ENCODE peak calls at places on chromosome 2, in seven cellular contexts. L, R, U, I, S, Q and B are unnamed samples.

GRCh38 chr2:78601113-78601512 is 424.4 kb upstream of the REG3G start:
- DNase-seq in L (no peak), R (no peak), U (no peak), I (no peak), S (no peak), Q (no peak), B (no peak)

GRCh38 chr2:85785027-85785822 is 31.4 kb downstream of the ATOH8 start:
- DNase-seq in L (peak; percentile 23), R (no peak), U (no peak), I (no peak), S (peak; percentile 65), Q (no peak), B (no peak)

GRCh38 chr2:223989206-223989859 is 32.1 kb downstream of the MRPL44 start:
- DNase-seq in L (no peak), R (no peak), U (no peak), I (no peak), S (no peak), Q (no peak), B (peak; percentile 41)

GRCh38 chr2:98697651-98698337 is 33.1 kb downstream of the MGAT4A start:
- DNase-seq in L (no peak), R (no peak), U (no peak), I (no peak), S (no peak), Q (no peak), B (no peak)

GRCh38 chr2:24613154-24613814 is 122.2 kb downstream of the NCOA1 start:
- DNase-seq in L (peak; percentile 76), R (peak; percentile 73), U (peak; percentile 61), I (peak; percentile 66), S (peak; percentile 78), Q (peak; percentile 18), B (peak; percentile 91)

GRCh38 chr2:222322241-222322640 is 23.4 kb upstream of the PAX3 start:
- DNase-seq in L (no peak), R (no peak), U (no peak), I (no peak), S (no peak), Q (no peak), B (no peak)

GRCh38 chr2:119760876-119761275 is 1.2 kb downstream of the PTPN4 start:
- DNase-seq in L (peak; percentile 44), R (no peak), U (no peak), I (no peak), S (peak; percentile 57), Q (no peak), B (no peak)

GRCh38 chr2:118726821-118727220 is 120.6 kb downstream of the EN1 start:
- DNase-seq in L (no peak), R (no peak), U (no peak), I (no peak), S (no peak), Q (no peak), B (no peak)

GRCh38 chr2:20465716-20466391 is 19.0 kb downstream of the RHOB start:
- DNase-seq in L (no peak), R (no peak), U (no peak), I (no peak), S (no peak), Q (no peak), B (no peak)

GRCh38 chr2:231563378-231563961 is 29.2 kb upstream of the TEX44 start:
- DNase-seq in L (peak; percentile 57), R (peak; percentile 86), U (peak; percentile 78), I (peak; percentile 62), S (peak; percentile 73), Q (peak; percentile 51), B (peak; percentile 85)

GRCh38 chr2:224111576-224111975 is 72.5 kb upstream of the SERPINE2 start:
- DNase-seq in L (peak; percentile 76), R (no peak), U (no peak), I (no peak), S (peak; percentile 50), Q (no peak), B (no peak)

GRCh38 chr2:36461039-36461681 is 105.6 kb downstream of the CRIM1 start:
- DNase-seq in L (peak; percentile 96), R (no peak), U (no peak), I (no peak), S (peak; percentile 91), Q (peak; percentile 4), B (peak; percentile 94)

GRCh38 chr2:195649629-195650190 is 7.3 kb upstream of the SLC39A10 start:
- DNase-seq in L (no peak), R (no peak), U (no peak), I (no peak), S (no peak), Q (no peak), B (no peak)

GRCh38 chr2:75140288-75140687 is 59.0 kb downstream of the TACR1 start:
- DNase-seq in L (no peak), R (no peak), U (no peak), I (no peak), S (peak; percentile 28), Q (no peak), B (no peak)

GRCh38 chr2:120461092-120461491 is 115.2 kb downstream of the INHBB start:
- DNase-seq in L (no peak), R (no peak), U (no peak), I (no peak), S (no peak), Q (no peak), B (no peak)

GRCh38 chr2:208069186-208069585 is 43.9 kb upstream of the PLEKHM3 start:
- DNase-seq in L (peak; percentile 17), R (no peak), U (no peak), I (no peak), S (no peak), Q (no peak), B (no peak)

GRCh38 chr2:201532686-201533304 is 81.3 kb downstream of the STRADB start:
- DNase-seq in L (peak; percentile 93), R (no peak), U (no peak), I (peak; percentile 69), S (peak; percentile 81), Q (no peak), B (no peak)

GRCh38 chr2:164815071-164815793 is 26.4 kb downstream of the COBLL1 start:
- DNase-seq in L (no peak), R (no peak), U (no peak), I (peak; percentile 69), S (no peak), Q (no peak), B (peak; percentile 56)

GRCh38 chr2:11901351-11902069 is 155.1 kb downstream of the LPIN1 start:
- DNase-seq in L (no peak), R (peak; percentile 51), U (no peak), I (no peak), S (no peak), Q (no peak), B (peak; percentile 19)

DNA sequence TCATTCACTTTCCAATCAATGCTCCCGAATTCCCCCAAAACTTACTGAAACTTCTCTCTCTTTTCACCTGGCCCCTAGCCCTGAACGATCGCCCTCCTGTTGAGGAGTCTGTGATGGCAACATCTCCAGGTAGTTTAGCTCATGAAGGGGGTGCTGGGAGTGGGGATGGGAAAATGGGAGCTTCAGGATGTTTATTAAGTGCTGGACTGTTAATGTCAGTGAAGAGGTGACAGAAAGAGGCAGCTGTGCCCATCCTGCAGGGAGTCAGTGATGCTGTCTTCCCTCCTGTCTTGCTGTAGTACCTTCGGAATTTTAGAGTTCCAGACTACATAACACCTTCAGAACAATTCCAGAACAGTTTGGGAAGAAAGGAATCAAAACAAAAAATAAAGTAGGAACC is 308.8 kb downstream of the ALK start:
- DNase-seq in L (no peak), R (no peak), U (no peak), I (no peak), S (no peak), Q (no peak), B (no peak)
- H2BK5ac ChIP-seq in L (no peak overlapping the region), R (no peak overlapping the region), U (no peak overlapping the region), I (peak overlapping the region; percentile 4), S (no peak overlapping the region), Q (no peak overlapping the region), B (no peak overlapping the region)

GRCh38 chr2:47360283-47360682 is 42.7 kb upstream of the MSH2 start:
- DNase-seq in L (no peak), R (no peak), U (no peak), I (no peak), S (no peak), Q (no peak), B (no peak)
- H2AK5ac ChIP-seq in L (no peak overlapping the region), R (no peak overlapping the region), U (no peak overlapping the region), I (no peak overlapping the region), S (no peak overlapping the region), Q (no peak overlapping the region), B (no peak overlapping the region)

DNA sequence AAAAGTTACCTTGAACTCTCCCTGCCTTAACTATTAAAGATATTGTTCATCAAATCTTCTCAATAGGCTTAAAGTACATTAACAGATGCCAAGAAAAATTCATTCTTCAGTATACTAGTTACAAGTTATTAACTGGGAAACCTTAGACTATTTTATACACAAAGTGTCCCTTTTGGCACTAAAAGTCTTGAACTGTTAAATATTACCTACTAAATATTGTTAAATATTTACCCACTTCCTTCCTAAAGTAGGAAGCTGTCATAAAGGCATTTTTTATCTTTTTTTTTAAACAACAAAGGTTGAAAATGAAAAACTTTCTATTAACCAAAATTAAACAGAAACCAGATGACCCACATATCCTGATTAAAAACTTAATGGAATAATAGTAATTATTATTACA is 19.4 kb upstream of the CCNT2 start:
- DNase-seq in L (no peak), R (no peak), U (no peak), I (no peak), S (no peak), Q (no peak), B (no peak)
- H3K4me2 ChIP-seq in L (no peak overlapping the region), R (no peak overlapping the region), U (no peak overlapping the region), I (no peak overlapping the region), S (peak overlapping the region; percentile 21), Q (no peak overlapping the region), B (no peak overlapping the region)

GRCh38 chr2:226835796-226836547 is at the start of gene RHBDD1:
- DNase-seq in L (peak; percentile 95), R (peak; percentile 90), U (peak; percentile 90), I (peak; percentile 88), S (peak; percentile 93), Q (peak; percentile 85), B (peak; percentile 98)
- H2BK5ac ChIP-seq in L (peak within 1 kb of the TSS; percentile 83), R (no peak within 1 kb of the TSS), U (peak within 1 kb of the TSS; percentile 96), I (peak within 1 kb of the TSS; percentile 77), S (peak within 1 kb of the TSS; percentile 85), Q (peak within 1 kb of the TSS; percentile 82), B (peak within 1 kb of the TSS; percentile 52)

DNA sequence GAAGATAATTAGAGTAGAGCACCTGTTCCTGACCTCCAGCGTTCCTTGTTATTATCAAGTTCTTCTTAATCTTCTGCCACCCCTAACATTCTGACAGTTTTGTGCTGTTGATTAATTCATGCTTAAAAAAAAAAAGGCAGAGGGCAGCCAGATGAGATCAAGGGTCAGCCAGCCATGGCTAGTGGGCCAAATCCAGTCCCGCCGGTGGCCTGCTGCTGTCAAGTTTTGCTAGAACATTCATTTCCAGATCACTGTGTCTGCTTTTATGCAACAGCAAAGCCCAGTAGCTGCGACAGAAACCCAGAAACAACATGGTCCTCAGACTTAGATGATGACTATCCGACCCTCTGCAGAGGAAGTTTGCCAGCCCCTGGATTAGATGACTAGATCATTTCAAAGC is 101.6 kb downstream of the RNF144A start:
- DNase-seq in L (no peak), R (no peak), U (no peak), I (no peak), S (no peak), Q (no peak), B (no peak)
- H2AK5ac ChIP-seq in L (no peak overlapping the region), R (no peak overlapping the region), U (no peak overlapping the region), I (no peak overlapping the region), S (no peak overlapping the region), Q (no peak overlapping the region), B (no peak overlapping the region)